ENCODE peak calls at places on chromosomes 4 and X, in nine cellular contexts. One of them, this sample, is unnamed. For H3K4me1, the result is how much of the 10 kb centered on the place peaks cover.

GRCh38 chr4:183182873-183183725 is 84.0 kb downstream of the WWC2 start:
- DNase-seq in transverse colon: no peak
- DNase-seq in adrenal gland: peak
- DNase-seq in body of pancreas: no peak
- DNase-seq in heart left ventricle: peak
- DNase-seq in sigmoid colon: no peak
- DNase-seq in tibial nerve: peak
- DNase-seq in esophagus squamous epithelium: no peak
- DNase-seq in HCT116: peak
- DNase-seq in this sample: no peak

GRCh38 chr4:102172341-102172740 is 172.9 kb downstream of the SLC39A8 start:
- DNase-seq in body of pancreas: no peak
- DNase-seq in heart left ventricle: no peak
- DNase-seq in adrenal gland: no peak
- DNase-seq in esophagus squamous epithelium: no peak
- DNase-seq in sigmoid colon: no peak
- DNase-seq in tibial nerve: no peak
- DNase-seq in HCT116: no peak
- DNase-seq in transverse colon: no peak
- DNase-seq in this sample: no peak

GRCh38 chr4:42637104-42637503 is 19.8 kb downstream of the ATP8A1 start:
- DNase-seq in heart left ventricle: no peak
- DNase-seq in body of pancreas: no peak
- DNase-seq in HCT116: no peak
- DNase-seq in sigmoid colon: no peak
- DNase-seq in tibial nerve: no peak
- DNase-seq in transverse colon: no peak
- DNase-seq in adrenal gland: no peak
- DNase-seq in esophagus squamous epithelium: no peak
- DNase-seq in this sample: no peak

GRCh38 chrX:119790977-119791436 is 423 bp downstream of the RPL39 start:
- DNase-seq in body of pancreas: peak
- DNase-seq in transverse colon: peak
- DNase-seq in tibial nerve: peak
- DNase-seq in sigmoid colon: no peak
- DNase-seq in adrenal gland: peak
- DNase-seq in esophagus squamous epithelium: no peak
- DNase-seq in HCT116: no peak
- DNase-seq in heart left ventricle: no peak
- DNase-seq in this sample: peak

GRCh38 chrX:18010251-18010650 is 149.2 kb upstream of the RAI2 start:
- DNase-seq in transverse colon: no peak
- DNase-seq in sigmoid colon: no peak
- DNase-seq in esophagus squamous epithelium: no peak
- DNase-seq in HCT116: no peak
- DNase-seq in heart left ventricle: no peak
- DNase-seq in body of pancreas: no peak
- DNase-seq in tibial nerve: no peak
- DNase-seq in adrenal gland: no peak
- DNase-seq in this sample: no peak

GRCh38 chrX:45352588-45352987 is 151.9 kb upstream of the DIPK2B start:
- DNase-seq in adrenal gland: no peak
- DNase-seq in HCT116: no peak
- DNase-seq in heart left ventricle: no peak
- DNase-seq in body of pancreas: no peak
- DNase-seq in tibial nerve: no peak
- DNase-seq in transverse colon: no peak
- DNase-seq in sigmoid colon: no peak
- DNase-seq in esophagus squamous epithelium: no peak
- DNase-seq in this sample: no peak

GRCh38 chrX:68186552-68187262 is 246.6 kb downstream of the OPHN1 start:
- DNase-seq in adrenal gland: no peak
- DNase-seq in HCT116: no peak
- DNase-seq in transverse colon: no peak
- DNase-seq in esophagus squamous epithelium: no peak
- DNase-seq in heart left ventricle: no peak
- DNase-seq in tibial nerve: no peak
- DNase-seq in sigmoid colon: no peak
- DNase-seq in body of pancreas: no peak
- DNase-seq in this sample: no peak

GRCh38 chr4:21512351-21512750 is 436.2 kb downstream of the KCNIP4 start:
- DNase-seq in body of pancreas: no peak
- DNase-seq in tibial nerve: no peak
- DNase-seq in sigmoid colon: no peak
- DNase-seq in transverse colon: no peak
- DNase-seq in adrenal gland: peak
- DNase-seq in heart left ventricle: no peak
- DNase-seq in esophagus squamous epithelium: no peak
- DNase-seq in HCT116: peak
- DNase-seq in this sample: no peak

GRCh38 chrX:17183566-17183965 is 191.4 kb upstream of the NHS start:
- DNase-seq in sigmoid colon: no peak
- DNase-seq in heart left ventricle: no peak
- DNase-seq in tibial nerve: no peak
- DNase-seq in transverse colon: no peak
- DNase-seq in adrenal gland: no peak
- DNase-seq in esophagus squamous epithelium: no peak
- DNase-seq in body of pancreas: no peak
- DNase-seq in HCT116: no peak
- DNase-seq in this sample: no peak

GRCh38 chr4:97496298-97496873 is 646.9 kb downstream of the STPG2 start:
- DNase-seq in heart left ventricle: no peak
- DNase-seq in body of pancreas: no peak
- DNase-seq in transverse colon: no peak
- DNase-seq in sigmoid colon: no peak
- DNase-seq in tibial nerve: no peak
- DNase-seq in HCT116: peak
- DNase-seq in esophagus squamous epithelium: no peak
- DNase-seq in adrenal gland: no peak
- DNase-seq in this sample: no peak
- H3K4me1 ChIP-seq in heart left ventricle: under half
- H3K4me1 ChIP-seq in body of pancreas: under half
- H3K4me1 ChIP-seq in transverse colon: under half
- H3K4me1 ChIP-seq in sigmoid colon: under half
- H3K4me1 ChIP-seq in tibial nerve: under half
- H3K4me1 ChIP-seq in HCT116: half or more
- H3K4me1 ChIP-seq in esophagus squamous epithelium: under half
- H3K4me1 ChIP-seq in adrenal gland: under half
- H3K4me1 ChIP-seq in this sample: under half

DNA sequence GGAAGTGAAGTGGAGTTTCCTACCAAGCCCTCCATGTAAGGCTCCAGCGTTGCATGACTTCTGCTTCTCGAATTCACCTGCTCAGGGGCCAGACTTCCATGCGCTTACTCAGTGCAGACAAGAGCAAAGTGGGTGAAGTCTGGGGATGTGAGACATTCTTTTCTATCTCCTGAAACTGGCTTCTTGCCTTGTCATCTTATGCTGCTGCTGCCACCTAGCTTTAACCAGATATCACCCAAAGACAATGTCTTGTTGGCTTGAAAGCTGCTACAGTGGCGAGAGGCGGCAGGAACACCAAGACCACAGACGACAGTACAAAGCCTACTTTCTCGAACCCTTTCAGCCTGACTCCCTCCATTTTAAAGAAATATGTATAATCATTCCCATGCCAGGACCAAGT is 103.6 kb upstream of the ADGRG2 start:
- DNase-seq in tibial nerve: no peak
- DNase-seq in esophagus squamous epithelium: no peak
- DNase-seq in heart left ventricle: no peak
- DNase-seq in body of pancreas: no peak
- DNase-seq in adrenal gland: no peak
- DNase-seq in transverse colon: no peak
- DNase-seq in HCT116: no peak
- DNase-seq in sigmoid colon: no peak
- DNase-seq in this sample: no peak
- TF ChIP-seq CTCF in tibial nerve: no peak
- TF ChIP-seq CTCF in esophagus squamous epithelium: no peak
- TF ChIP-seq CTCF in heart left ventricle: no peak
- TF ChIP-seq CTCF in body of pancreas: no peak
- TF ChIP-seq CTCF in adrenal gland: no peak
- TF ChIP-seq CTCF in transverse colon: no peak
- TF ChIP-seq CTCF in HCT116: no peak
- TF ChIP-seq CTCF in sigmoid colon: no peak
- TF ChIP-seq CTCF in this sample: no peak

DNA sequence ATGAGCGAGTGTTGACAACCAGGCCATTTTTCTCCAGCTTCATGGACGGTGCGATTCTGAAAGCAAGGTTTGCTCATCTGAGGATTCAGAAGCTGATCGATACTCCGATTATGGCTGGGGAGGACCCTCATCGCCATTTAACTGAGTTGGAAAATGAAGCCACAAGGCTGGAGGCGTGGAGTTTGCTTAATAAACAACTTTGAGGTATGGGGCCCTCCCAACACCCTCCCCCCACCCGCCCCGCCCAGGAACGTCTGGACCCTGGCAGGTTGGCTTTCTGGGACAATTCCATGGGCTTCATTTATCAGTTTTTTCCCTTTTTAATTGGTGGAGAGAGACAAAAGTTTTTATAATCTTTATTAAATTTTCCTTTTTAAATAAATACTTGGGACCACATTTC is 52.5 kb downstream of the C4orf51 start:
- DNase-seq in transverse colon: peak
- DNase-seq in sigmoid colon: no peak
- DNase-seq in esophagus squamous epithelium: no peak
- DNase-seq in tibial nerve: no peak
- DNase-seq in body of pancreas: no peak
- DNase-seq in HCT116: no peak
- DNase-seq in heart left ventricle: no peak
- DNase-seq in adrenal gland: no peak
- DNase-seq in this sample: no peak
- TF ChIP-seq POLR2A in transverse colon: no peak
- TF ChIP-seq POLR2A in sigmoid colon: no peak
- TF ChIP-seq POLR2A in esophagus squamous epithelium: no peak
- TF ChIP-seq POLR2A in tibial nerve: no peak
- TF ChIP-seq POLR2A in body of pancreas: no peak
- TF ChIP-seq POLR2A in HCT116: no peak
- TF ChIP-seq POLR2A in heart left ventricle: no peak
- TF ChIP-seq POLR2A in adrenal gland: no peak
- TF ChIP-seq POLR2A in this sample: no peak

GRCh38 chr4:7900351-7900750 is 39.3 kb downstream of the AFAP1 start:
- DNase-seq in adrenal gland: no peak
- DNase-seq in esophagus squamous epithelium: no peak
- DNase-seq in HCT116: no peak
- DNase-seq in tibial nerve: no peak
- DNase-seq in sigmoid colon: no peak
- DNase-seq in transverse colon: no peak
- DNase-seq in heart left ventricle: no peak
- DNase-seq in body of pancreas: no peak
- DNase-seq in this sample: no peak
- H3K4me1 ChIP-seq in adrenal gland: under half
- H3K4me1 ChIP-seq in esophagus squamous epithelium: half or more
- H3K4me1 ChIP-seq in HCT116: under half
- H3K4me1 ChIP-seq in tibial nerve: half or more
- H3K4me1 ChIP-seq in sigmoid colon: half or more
- H3K4me1 ChIP-seq in transverse colon: under half
- H3K4me1 ChIP-seq in heart left ventricle: under half
- H3K4me1 ChIP-seq in body of pancreas: under half
- H3K4me1 ChIP-seq in this sample: under half

GRCh38 chrX:152926279-152926678 is 28.4 kb downstream of the ZNF185 start:
- DNase-seq in adrenal gland: peak
- DNase-seq in body of pancreas: peak
- DNase-seq in HCT116: peak
- DNase-seq in esophagus squamous epithelium: no peak
- DNase-seq in tibial nerve: peak
- DNase-seq in transverse colon: peak
- DNase-seq in heart left ventricle: no peak
- DNase-seq in sigmoid colon: no peak
- DNase-seq in this sample: peak
- TF ChIP-seq CTCF in adrenal gland: peak
- TF ChIP-seq CTCF in body of pancreas: peak
- TF ChIP-seq CTCF in HCT116: peak
- TF ChIP-seq CTCF in esophagus squamous epithelium: peak
- TF ChIP-seq CTCF in tibial nerve: peak
- TF ChIP-seq CTCF in transverse colon: peak
- TF ChIP-seq CTCF in heart left ventricle: peak
- TF ChIP-seq CTCF in sigmoid colon: no peak
- TF ChIP-seq CTCF in this sample: peak

This sample was measured in breast epithelium.